ENCODE peak calls at places on chromosomes 5 and 9, in six cellular contexts. X, T, Y, F, K and O are unnamed samples.

GRCh38 chr5:77777281-77777892 is 1.2 kb upstream of the TBCA start:
- DNase-seq in K (no peak), T (no peak), Y (peak), F (no peak), X (no peak), O (no peak)

GRCh38 chr5:62653001-62653863 is 74.6 kb downstream of the LRRC70 start:
- DNase-seq in T (no peak), F (no peak), K (no peak), Y (no peak), X (no peak), O (no peak)

GRCh38 chr5:39697891-39698290 is 273.1 kb upstream of the DAB2 start:
- DNase-seq in X (no peak), T (no peak), Y (no peak), F (no peak), K (no peak), O (no peak)

GRCh38 chr5:32320144-32320543 is 7.4 kb upstream of the MTMR12 start:
- DNase-seq in X (no peak), F (no peak), T (no peak), Y (no peak), K (no peak), O (no peak)

GRCh38 chr9:95649801-95650213 is 133.0 kb upstream of the PTCH1 start:
- DNase-seq in Y (no peak), X (no peak), T (no peak), K (no peak), F (no peak), O (no peak)

GRCh38 chr9:127791085-127791484 is 5.3 kb downstream of the CDK9 start:
- DNase-seq in K (no peak), F (no peak), T (no peak), Y (no peak), X (no peak), O (no peak)

GRCh38 chr5:140251527-140251973 is 51.4 kb downstream of the PFDN1 start:
- DNase-seq in X (no peak), T (peak), F (peak), K (no peak), Y (peak), O (no peak)

GRCh38 chr5:79011219-79011836 is 26.2 kb upstream of the ARSB start:
- DNase-seq in Y (no peak), X (no peak), F (no peak), T (no peak), K (no peak), O (no peak)

GRCh38 chr5:1933364-1934055 is 50.8 kb upstream of the IRX4 start:
- DNase-seq in F (no peak), K (no peak), T (no peak), X (no peak), Y (no peak), O (no peak)

GRCh38 chr5:112186401-112186990 is 232.6 kb downstream of the EPB41L4A start:
- DNase-seq in Y (peak), K (no peak), T (no peak), X (no peak), F (no peak), O (no peak)

GRCh38 chr5:66821626-66822429 is 225.6 kb downstream of the MAST4 start:
- DNase-seq in T (no peak), K (no peak), F (no peak), Y (peak), X (no peak), O (no peak)

GRCh38 chr9:124335320-124335707 is 77.6 kb downstream of the NEK6 start:
- DNase-seq in T (no peak), F (no peak), Y (no peak), X (no peak), K (no peak), O (no peak)

GRCh38 chr5:143707797-143708196 is 104.2 kb upstream of the HMHB1 start:
- DNase-seq in X (no peak), F (no peak), T (peak), Y (no peak), K (no peak), O (no peak)

GRCh38 chr5:28275931-28276330 is 1237.5 kb upstream of the CDH9 start:
- DNase-seq in K (no peak), X (no peak), Y (no peak), F (no peak), T (no peak), O (no peak)

GRCh38 chr5:14487101-14487895 is 94.3 kb upstream of the OTULINL start:
- DNase-seq in Y (no peak), X (no peak), K (no peak), F (no peak), T (no peak), O (no peak)